ENCODE peak calls at places on chromosomes 12 and 14, in five cellular contexts. U, O, W, J and Q are unnamed samples.

GRCh38 chr12:109310247-109311125 is 1.4 kb upstream of the FOXN4 start:
- DNase-seq in U (peak), O (no peak), W (peak), J (peak), Q (no peak)

GRCh38 chr14:91229743-91230200 is 14.7 kb downstream of the GPR68 start:
- DNase-seq in U (peak), O (no peak), W (no peak), J (no peak), Q (peak)

GRCh38 chr12:100489326-100489725 is 15.7 kb downstream of the NR1H4 start:
- DNase-seq in U (no peak), O (no peak), W (no peak), J (peak), Q (no peak)

GRCh38 chr12:103085541-103085940 is 128.1 kb downstream of the ASCL1 start:
- DNase-seq in U (no peak), O (no peak), W (no peak), J (no peak), Q (no peak)

GRCh38 chr12:70852416-70853150 is 68.0 kb downstream of the PTPRR start:
- DNase-seq in U (no peak), O (no peak), W (no peak), J (no peak), Q (no peak)

GRCh38 chr14:87573581-87573980 is 419.4 kb downstream of the GALC start:
- DNase-seq in U (no peak), O (no peak), W (no peak), J (no peak), Q (no peak)

GRCh38 chr14:91300283-91300841 is 55.9 kb upstream of the GPR68 start:
- DNase-seq in U (no peak), O (no peak), W (no peak), J (no peak), Q (no peak)

GRCh38 chr14:45181806-45182205 is 46.1 kb downstream of the FANCM start:
- DNase-seq in U (no peak), O (no peak), W (no peak), J (no peak), Q (no peak)

GRCh38 chr12:31471823-31472222 is 119.1 kb downstream of the DENND5B start:
- DNase-seq in U (no peak), O (no peak), W (no peak), J (no peak), Q (no peak)

GRCh38 chr12:112346194-112346593 is 36.0 kb downstream of the HECTD4 start:
- DNase-seq in U (no peak), O (no peak), W (no peak), J (no peak), Q (no peak)

GRCh38 chr14:45251912-45252311 is 1.1 kb downstream of the MIS18BP1 start:
- DNase-seq in U (peak), O (no peak), W (no peak), J (no peak), Q (no peak)

GRCh38 chr12:20601668-20602280 is 93.4 kb upstream of the SLCO1C1 start:
- DNase-seq in U (peak), O (peak), W (no peak), J (no peak), Q (peak)

GRCh38 chr12:132572106-132572505 is 38.3 kb downstream of the LRCOL1 start:
- DNase-seq in U (no peak), O (no peak), W (no peak), J (no peak), Q (no peak)

GRCh38 chr14:71117839-71118743 is 210.8 kb downstream of the PCNX1 start:
- DNase-seq in U (peak), O (no peak), W (no peak), J (peak), Q (peak)

GRCh38 chr12:25438638-25439037 is 114.4 kb downstream of the LMNTD1 start:
- DNase-seq in U (no peak), O (no peak), W (no peak), J (no peak), Q (peak)

GRCh38 chr12:68290126-68290525 is 36.7 kb upstream of the IL22 start:
- DNase-seq in U (peak), O (no peak), W (no peak), J (no peak), Q (no peak)